ENCODE peak calls at places on chromosome 5, in six cellular contexts. A is osteoblast, O is stromal cell of bone marrow, F is heart right ventricle, H is astrocyte of the cerebellum, V is GM23248. K is an unnamed sample.

GRCh38 chr5:10229306-10230048 is 20.2 kb downstream of the ATPSCKMT start:
- DNase-seq in H (peak), O (peak), A (peak), F (no peak), V (peak), K (no peak)

GRCh38 chr5:139335811-139336210 is 5.8 kb upstream of the PAIP2 start:
- DNase-seq in H (no peak), O (no peak), V (no peak), A (no peak), F (no peak), K (no peak)

GRCh38 chr5:69374911-69375446 is 5.4 kb downstream of the RAD17 start:
- DNase-seq in H (no peak), V (no peak), F (no peak), A (no peak), O (no peak), K (no peak)

GRCh38 chr5:64949331-64949730 is 180.6 kb downstream of the CWC27 start:
- DNase-seq in V (no peak), H (no peak), A (no peak), F (no peak), O (no peak), K (no peak)

GRCh38 chr5:137496919-137497318 is 2.2 kb downstream of the SPOCK1 start:
- DNase-seq in A (peak), H (no peak), V (peak), O (no peak), F (no peak), K (no peak)

GRCh38 chr5:61604076-61604475 is 272.0 kb downstream of the ZSWIM6 start:
- DNase-seq in H (no peak), F (no peak), O (no peak), A (no peak), V (no peak), K (no peak)

GRCh38 chr5:134935711-134936602 is 31.0 kb downstream of the PCBD2 start:
- DNase-seq in O (no peak), H (no peak), V (no peak), A (no peak), F (no peak), K (no peak)

GRCh38 chr5:157222506-157223230 is 42.0 kb downstream of the ITK start:
- DNase-seq in V (peak), H (peak), F (no peak), A (no peak), O (peak), K (no peak)

GRCh38 chr5:159878988-159879471 is 37.3 kb upstream of the ADRA1B start:
- DNase-seq in A (peak), F (peak), V (peak), H (no peak), O (peak), K (no peak)

GRCh38 chr5:148398698-148399121 is 15.0 kb downstream of the FBXO38 start:
- DNase-seq in H (no peak), F (no peak), A (no peak), V (no peak), O (no peak), K (no peak)

GRCh38 chr5:60463179-60463868 is 236.6 kb downstream of the DEPDC1B start:
- DNase-seq in V (no peak), H (peak), A (peak), F (no peak), O (peak), K (no peak)

GRCh38 chr5:43294226-43294625 is 19.0 kb downstream of the HMGCS1 start:
- DNase-seq in H (peak), O (peak), V (peak), F (no peak), A (no peak), K (no peak)

GRCh38 chr5:135018457-135018856 is 15.6 kb downstream of the PITX1 start:
- DNase-seq in F (no peak), H (no peak), V (no peak), A (peak), O (no peak), K (no peak)

GRCh38 chr5:176418251-176418650 is 1.9 kb upstream of the CLTB start:
- DNase-seq in A (no peak), O (no peak), F (no peak), H (no peak), V (no peak), K (no peak)

GRCh38 chr5:39598641-39599248 is 174.0 kb upstream of the DAB2 start:
- DNase-seq in F (no peak), O (no peak), A (no peak), H (no peak), V (no peak), K (no peak)

GRCh38 chr5:24598926-24599325 is 45.9 kb downstream of the CDH10 start:
- DNase-seq in H (no peak), V (no peak), F (no peak), A (no peak), O (no peak), K (no peak)

GRCh38 chr5:161288071-161288470 is 258.5 kb downstream of the GABRB2 start:
- DNase-seq in O (no peak), H (no peak), A (no peak), V (no peak), F (no peak), K (no peak)

GRCh38 chr5:150410524-150411244 is 2.0 kb downstream of the CD74 start:
- DNase-seq in F (no peak), O (peak), A (peak), H (peak), V (peak), K (no peak)

GRCh38 chr5:71907589-71908145 is 188.6 kb downstream of the CARTPT start:
- DNase-seq in O (no peak), V (no peak), A (no peak), F (no peak), H (no peak), K (no peak)

GRCh38 chr5:56838409-56839039 is 23.2 kb downstream of the MAP3K1 start:
- DNase-seq in V (peak), A (no peak), H (no peak), F (no peak), O (peak), K (no peak)

GRCh38 chr5:164326219-164326618 is 820.8 kb downstream of the MAT2B start:
- DNase-seq in H (no peak), V (no peak), F (no peak), A (no peak), O (no peak), K (no peak)

GRCh38 chr5:62582198-62582597 is 3.6 kb downstream of the LRRC70 start:
- DNase-seq in H (no peak), V (peak), F (no peak), O (peak), A (peak), K (no peak)

GRCh38 chr5:37722236-37723146 is 117.3 kb downstream of the GDNF start:
- DNase-seq in V (peak), A (no peak), F (no peak), O (peak), H (peak), K (no peak)

GRCh38 chr5:141878771-141879759 is 855 bp upstream of the PCDH1 start:
- DNase-seq in H (peak), A (peak), F (peak), O (peak), V (peak), K (peak)

GRCh38 chr5:10524376-10525123 is 39.3 kb upstream of the ANKRD33B start:
- DNase-seq in H (peak), V (peak), A (peak), O (peak), F (no peak), K (no peak)

GRCh38 chr5:170353011-170353890 is 35.9 kb downstream of the KCNMB1 start:
- DNase-seq in A (no peak), H (no peak), F (no peak), V (peak), O (no peak), K (no peak)

GRCh38 chr5:78424680-78425079 is 64.3 kb downstream of the SCAMP1 start:
- DNase-seq in O (no peak), H (no peak), V (no peak), A (no peak), F (no peak), K (no peak)

GRCh38 chr5:139686919-139687421 is 38.8 kb downstream of the CXXC5 start:
- DNase-seq in O (no peak), A (no peak), H (no peak), F (no peak), V (no peak), K (no peak)

GRCh38 chr5:58871648-58872242 is 288.9 kb downstream of the RAB3C start:
- DNase-seq in V (peak), F (no peak), O (peak), A (no peak), H (peak), K (peak)

GRCh38 chr5:14115323-14115895 is 27.7 kb upstream of the TRIO start:
- DNase-seq in V (no peak), H (no peak), F (no peak), O (no peak), A (no peak), K (no peak)

GRCh38 chr5:114223866-114224265 is 138.0 kb upstream of the KCNN2 start:
- DNase-seq in O (no peak), A (no peak), H (no peak), F (no peak), V (peak), K (no peak)

K was measured in NCI-H1930.